ENCODE peak calls at places on chromosomes 11 and 22, in four cellular contexts. One of them, this sample, is unnamed. For H3K36me3, the result is how much of the 10 kb centered on the place peaks cover.

GRCh38 chr11:73201249-73201648 is 16.8 kb upstream of the P2RY2 start:
- DNase-seq in IMR-90: peak
- DNase-seq in GM12878: no peak
- DNase-seq in K562: no peak
- DNase-seq in this sample: no peak

GRCh38 chr11:22703040-22703439 is 36.6 kb downstream of the GAS2 start:
- DNase-seq in IMR-90: peak
- DNase-seq in GM12878: peak
- DNase-seq in K562: peak
- DNase-seq in this sample: peak

GRCh38 chr11:77147668-77148321 is 19.7 kb downstream of the MYO7A start:
- DNase-seq in IMR-90: no peak
- DNase-seq in GM12878: no peak
- DNase-seq in K562: no peak
- DNase-seq in this sample: no peak

GRCh38 chr11:19676508-19677379 is 35.9 kb upstream of the NAV2 start:
- DNase-seq in IMR-90: no peak
- DNase-seq in GM12878: no peak
- DNase-seq in K562: no peak
- DNase-seq in this sample: no peak

GRCh38 chr11:122007611-122008071 is 108.4 kb downstream of the BLID start:
- DNase-seq in IMR-90: peak
- DNase-seq in GM12878: no peak
- DNase-seq in K562: no peak
- DNase-seq in this sample: no peak

GRCh38 chr11:126424471-126425039 is 69.1 kb downstream of the ST3GAL4 start:
- DNase-seq in IMR-90: no peak
- DNase-seq in GM12878: no peak
- DNase-seq in K562: no peak
- DNase-seq in this sample: no peak

GRCh38 chr11:121762820-121763219 is 310.1 kb upstream of the SORL1-AS1 start:
- DNase-seq in IMR-90: peak
- DNase-seq in GM12878: no peak
- DNase-seq in K562: no peak
- DNase-seq in this sample: no peak

GRCh38 chr22:20494978-20495860 is at the start of gene KLHL22:
- DNase-seq in IMR-90: peak
- DNase-seq in GM12878: no peak
- DNase-seq in K562: no peak
- DNase-seq in this sample: no peak

GRCh38 chr11:8867035-8867434 is 44.0 kb upstream of the AKIP1 start:
- DNase-seq in IMR-90: peak
- DNase-seq in GM12878: no peak
- DNase-seq in K562: no peak
- DNase-seq in this sample: no peak

GRCh38 chr22:48592488-48592887 is 1235.2 kb downstream of the BRD1 start:
- DNase-seq in IMR-90: no peak
- DNase-seq in GM12878: no peak
- DNase-seq in K562: no peak
- DNase-seq in this sample: no peak

GRCh38 chr11:113881856-113882255 is 6.5 kb upstream of the USP28 start:
- DNase-seq in IMR-90: no peak
- DNase-seq in GM12878: no peak
- DNase-seq in K562: peak
- DNase-seq in this sample: no peak

GRCh38 chr22:21443057-21443734 is 24.0 kb upstream of the TMEM191C start:
- DNase-seq in IMR-90: no peak
- DNase-seq in GM12878: no peak
- DNase-seq in K562: no peak
- DNase-seq in this sample: no peak

GRCh38 chr22:44692662-44693007 is 9.4 kb upstream of the PRR5 start:
- DNase-seq in IMR-90: no peak
- DNase-seq in GM12878: no peak
- DNase-seq in K562: no peak
- DNase-seq in this sample: no peak

GRCh38 chr22:29201722-29202230 is 3.9 kb upstream of the EMID1 start:
- DNase-seq in IMR-90: no peak
- DNase-seq in GM12878: no peak
- DNase-seq in K562: peak
- DNase-seq in this sample: no peak

GRCh38 chr22:44003776-44004460 is 20.2 kb upstream of the PARVB start:
- DNase-seq in IMR-90: no peak
- DNase-seq in GM12878: no peak
- DNase-seq in K562: peak
- DNase-seq in this sample: peak

GRCh38 chr11:9740202-9740881 is 76.5 kb downstream of the SWAP70 start:
- DNase-seq in IMR-90: no peak
- DNase-seq in GM12878: no peak
- DNase-seq in K562: no peak
- DNase-seq in this sample: no peak

GRCh38 chr11:8784936-8785335 is 102.3 kb downstream of the RPL27A start:
- DNase-seq in IMR-90: no peak
- DNase-seq in GM12878: no peak
- DNase-seq in K562: no peak
- DNase-seq in this sample: no peak

GRCh38 chr11:94676769-94677168 is 91.4 kb upstream of the AMOTL1 start:
- DNase-seq in IMR-90: no peak
- DNase-seq in GM12878: no peak
- DNase-seq in K562: peak
- DNase-seq in this sample: no peak

GRCh38 chr11:134598368-134598767 is 186.3 kb upstream of the B3GAT1 start:
- DNase-seq in IMR-90: no peak
- DNase-seq in GM12878: no peak
- DNase-seq in K562: no peak
- DNase-seq in this sample: no peak

GRCh38 chr11:134592391-134592990 is 180.4 kb upstream of the B3GAT1 start:
- DNase-seq in IMR-90: no peak
- DNase-seq in GM12878: no peak
- DNase-seq in K562: peak
- DNase-seq in this sample: peak

GRCh38 chr11:134597452-134597851 is 185.4 kb upstream of the B3GAT1 start:
- DNase-seq in IMR-90: no peak
- DNase-seq in GM12878: no peak
- DNase-seq in K562: no peak
- DNase-seq in this sample: no peak

GRCh38 chr11:134599180-134599810 is 187.3 kb upstream of the B3GAT1 start:
- DNase-seq in IMR-90: no peak
- DNase-seq in GM12878: no peak
- DNase-seq in K562: peak
- DNase-seq in this sample: no peak

GRCh38 chr11:134596404-134596803 is 184.4 kb upstream of the B3GAT1 start:
- DNase-seq in IMR-90: no peak
- DNase-seq in GM12878: no peak
- DNase-seq in K562: no peak
- DNase-seq in this sample: no peak
- H3K36me3 ChIP-seq in IMR-90: under half
- H3K36me3 ChIP-seq in GM12878: under half
- H3K36me3 ChIP-seq in K562: under half
- H3K36me3 ChIP-seq in this sample: under half

GRCh38 chr11:36594316-36594989 is at the start of gene IFTAP:
- DNase-seq in IMR-90: peak
- DNase-seq in GM12878: no peak
- DNase-seq in K562: peak
- DNase-seq in this sample: peak
- TF ChIP-seq CEBPB in IMR-90: peak
- TF ChIP-seq CEBPB in GM12878: no peak
- TF ChIP-seq CEBPB in K562: peak
- TF ChIP-seq CEBPB in this sample: peak

GRCh38 chr11:92909214-92909613 is 60.2 kb upstream of the MTNR1B start:
- DNase-seq in IMR-90: no peak
- DNase-seq in GM12878: no peak
- DNase-seq in K562: no peak
- DNase-seq in this sample: no peak
- H3K36me3 ChIP-seq in IMR-90: under half
- H3K36me3 ChIP-seq in GM12878: under half
- H3K36me3 ChIP-seq in K562: under half
- H3K36me3 ChIP-seq in this sample: under half

GRCh38 chr11:29171350-29171950 is 845.4 kb downstream of the KCNA4 start:
- DNase-seq in IMR-90: peak
- DNase-seq in GM12878: no peak
- DNase-seq in K562: no peak
- DNase-seq in this sample: no peak

GRCh38 chr11:29173660-29174062 is 843.2 kb downstream of the KCNA4 start:
- DNase-seq in IMR-90: peak
- DNase-seq in GM12878: no peak
- DNase-seq in K562: no peak
- DNase-seq in this sample: peak
- TF ChIP-seq CEBPB in IMR-90: peak
- TF ChIP-seq CEBPB in GM12878: no peak
- TF ChIP-seq CEBPB in K562: no peak
- TF ChIP-seq CEBPB in this sample: no peak

DNA sequence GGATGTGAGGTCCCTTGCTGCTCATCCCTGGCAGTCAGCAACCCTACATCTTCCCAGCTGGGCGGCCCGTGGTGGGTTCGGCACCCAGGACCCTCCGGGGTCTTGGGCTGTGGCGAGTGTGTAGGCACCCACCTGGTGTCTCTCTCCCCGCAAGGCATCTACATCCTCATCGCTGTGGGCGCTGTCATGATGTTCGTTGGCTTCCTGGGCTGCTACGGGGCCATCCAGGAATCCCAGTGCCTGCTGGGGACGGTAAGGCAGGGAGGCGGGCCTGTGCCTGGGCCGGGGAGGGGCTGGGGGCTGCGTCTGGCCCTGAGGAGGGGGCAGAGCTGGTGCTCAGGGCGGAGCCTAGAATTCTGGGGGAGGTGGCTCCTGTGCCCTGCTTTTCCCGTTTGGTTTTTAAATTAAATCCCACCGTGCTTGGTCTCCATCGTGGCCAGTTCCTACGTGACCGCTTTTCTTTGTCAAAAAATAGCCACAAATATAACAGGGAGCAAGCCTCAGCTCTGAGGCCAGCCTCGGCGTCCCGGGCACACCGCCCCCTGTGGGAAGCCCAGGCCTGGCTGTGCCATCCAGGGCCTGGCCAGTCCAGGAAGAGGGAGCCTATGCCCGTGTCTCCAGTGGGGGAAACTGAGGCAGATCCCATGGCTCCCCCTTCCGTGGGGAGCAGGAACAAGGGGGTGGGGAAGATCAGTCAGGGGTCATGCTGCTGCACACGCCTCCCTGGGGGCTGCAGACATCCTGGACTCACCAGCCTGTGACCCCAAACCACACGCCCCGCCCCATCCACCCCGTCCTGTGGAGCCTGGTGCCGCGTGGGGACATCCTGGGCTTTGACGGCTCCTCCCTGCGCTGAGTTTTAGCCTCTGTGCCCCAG is 6.4 kb upstream of the TSSC4 start:
- DNase-seq in IMR-90: no peak
- DNase-seq in GM12878: no peak
- DNase-seq in K562: no peak
- DNase-seq in this sample: no peak
- H3K36me3 ChIP-seq in IMR-90: half or more
- H3K36me3 ChIP-seq in GM12878: half or more
- H3K36me3 ChIP-seq in K562: half or more
- H3K36me3 ChIP-seq in this sample: under half

GRCh38 chr22:36397081-36397766 is 9.5 kb upstream of the MYH9 start:
- DNase-seq in IMR-90: peak
- DNase-seq in GM12878: no peak
- DNase-seq in K562: no peak
- DNase-seq in this sample: no peak
- TF ChIP-seq CEBPB in IMR-90: peak
- TF ChIP-seq CEBPB in GM12878: no peak
- TF ChIP-seq CEBPB in K562: no peak
- TF ChIP-seq CEBPB in this sample: no peak

GRCh38 chr11:202490-202889 is 4.7 kb downstream of the BET1L start:
- DNase-seq in IMR-90: no peak
- DNase-seq in GM12878: no peak
- DNase-seq in K562: no peak
- DNase-seq in this sample: no peak
- H3K36me3 ChIP-seq in IMR-90: under half
- H3K36me3 ChIP-seq in GM12878: under half
- H3K36me3 ChIP-seq in K562: half or more
- H3K36me3 ChIP-seq in this sample: under half

GRCh38 chr11:75384438-75385080 is 14.8 kb upstream of the RPS3 start:
- DNase-seq in IMR-90: peak
- DNase-seq in GM12878: no peak
- DNase-seq in K562: peak
- DNase-seq in this sample: peak
- TF ChIP-seq CEBPB in IMR-90: no peak
- TF ChIP-seq CEBPB in GM12878: no peak
- TF ChIP-seq CEBPB in K562: no peak
- TF ChIP-seq CEBPB in this sample: no peak